ENCODE peak calls at places on chromosomes 4 and X, in eight cellular contexts. H, X, A, C, Q, B, W and L are unnamed samples.

GRCh38 chr4:74283614-74284013 is 24.7 kb upstream of the EPGN start:
- DNase-seq in H (peak), X (no peak), A (no peak), C (peak), Q (no peak), B (peak), W (peak), L (peak)

GRCh38 chr4:145557720-145558119 is 61.5 kb upstream of the MMAA start:
- DNase-seq in H (peak), X (peak), A (peak), C (peak), Q (peak), B (peak), W (peak), L (peak)

GRCh38 chr4:39910064-39910463 is 67.6 kb downstream of the PDS5A start:
- DNase-seq in H (no peak), X (no peak), A (no peak), C (no peak), Q (no peak), B (no peak), W (no peak), L (no peak)

GRCh38 chr4:173272314-173272713 is 61.8 kb downstream of the HMGB2 start:
- DNase-seq in H (no peak), X (no peak), A (no peak), C (no peak), Q (no peak), B (no peak), W (no peak), L (no peak)

GRCh38 chr4:73852771-73853170 is 325 bp upstream of the PF4V1 start:
- DNase-seq in H (no peak), X (no peak), A (no peak), C (no peak), Q (no peak), B (no peak), W (no peak), L (no peak)

GRCh38 chrX:119817130-119817690 is 25.8 kb upstream of the RPL39 start:
- DNase-seq in H (no peak), X (no peak), A (no peak), C (no peak), Q (no peak), B (no peak), W (no peak), L (no peak)

GRCh38 chrX:44903107-44903506 is 30.1 kb downstream of the KDM6A start:
- DNase-seq in H (no peak), X (no peak), A (no peak), C (peak), Q (no peak), B (no peak), W (peak), L (no peak)

GRCh38 chr4:8515316-8516060 is 64.7 kb upstream of the GPR78 start:
- DNase-seq in H (no peak), X (no peak), A (no peak), C (peak), Q (no peak), B (peak), W (peak), L (peak)

GRCh38 chr4:113673450-113673849 is 88.1 kb downstream of the CAMK2D start:
- DNase-seq in H (peak), X (no peak), A (no peak), C (no peak), Q (no peak), B (peak), W (peak), L (peak)

GRCh38 chr4:16078195-16078756 is 5.5 kb downstream of the PROM1 start:
- DNase-seq in H (no peak), X (no peak), A (no peak), C (no peak), Q (no peak), B (no peak), W (no peak), L (no peak)

GRCh38 chr4:41418444-41418843 is 119.5 kb upstream of the LIMCH1 start:
- DNase-seq in H (peak), X (no peak), A (peak), C (peak), Q (no peak), B (peak), W (no peak), L (peak)

GRCh38 chrX:49053223-49054072 is 5.4 kb upstream of the CCDC120 start:
- DNase-seq in H (no peak), X (peak), A (peak), C (no peak), Q (peak), B (peak), W (peak), L (no peak)

GRCh38 chr4:154779362-154779947 is 1.6 kb upstream of the RBM46 start:
- DNase-seq in H (peak), X (no peak), A (no peak), C (no peak), Q (no peak), B (peak), W (peak), L (peak)

GRCh38 chrX:37646254-37646653 is 39.3 kb upstream of the XK start:
- DNase-seq in H (no peak), X (no peak), A (no peak), C (no peak), Q (no peak), B (no peak), W (no peak), L (no peak)

GRCh38 chr4:136687118-136687517 is 845.2 kb downstream of the PCDH18 start:
- DNase-seq in H (no peak), X (no peak), A (no peak), C (no peak), Q (no peak), B (no peak), W (peak), L (peak)